ENCODE peak calls at places on chromosome 1, in nine cellular contexts. J is CD8-positive, alpha-beta memory T cell; P is astrocyte; V is heart right ventricle; W is PC-9; R is right lobe of liver; X is brain microvascular endothelial cell; C is tibial artery; E is neuronal stem cell. B is an unnamed sample. For H3K36me3, the result is how much of the 10 kb centered on the place peaks cover.

GRCh38 chr1:37240897-37241296 is 206.6 kb upstream of the GRIK3 start:
- DNase-seq in P (no peak), R (no peak), V (no peak), X (no peak), E (no peak), J (no peak), W (no peak), C (no peak), B (no peak)

GRCh38 chr1:87902830-87903614 is 574.3 kb downstream of the LMO4 start:
- DNase-seq in E (no peak), X (no peak), C (no peak), V (peak), R (no peak), J (no peak), P (peak), W (no peak), B (peak)

GRCh38 chr1:169999357-169999756 is 75.1 kb downstream of the KIFAP3 start:
- DNase-seq in C (peak), X (peak), E (no peak), R (no peak), V (peak), J (no peak), W (peak), P (peak), B (peak)

GRCh38 chr1:183702087-183702812 is 49.1 kb upstream of the APOBEC4 start:
- DNase-seq in P (no peak), C (no peak), J (no peak), E (no peak), X (no peak), R (no peak), V (no peak), W (peak), B (no peak)

GRCh38 chr1:167635233-167635648 is 5.2 kb downstream of the RCSD1 start:
- DNase-seq in P (peak), W (no peak), E (peak), X (peak), J (no peak), V (peak), C (no peak), R (no peak), B (no peak)

GRCh38 chr1:168783424-168783823 is 54.4 kb upstream of the DPT start:
- DNase-seq in J (no peak), W (no peak), X (no peak), C (no peak), R (no peak), P (no peak), E (no peak), V (no peak), B (no peak)

GRCh38 chr1:184656221-184656620 is 98.4 kb downstream of the EDEM3 start:
- DNase-seq in P (peak), V (no peak), J (no peak), E (no peak), C (no peak), W (no peak), X (no peak), R (no peak), B (no peak)

GRCh38 chr1:236091933-236092318 is 27.0 kb upstream of the NID1 start:
- DNase-seq in R (no peak), E (no peak), W (no peak), J (no peak), C (no peak), X (no peak), V (no peak), P (no peak), B (no peak)

GRCh38 chr1:208358681-208359080 is 114.5 kb upstream of the PLXNA2 start:
- DNase-seq in J (no peak), W (no peak), X (no peak), P (no peak), V (no peak), R (no peak), C (no peak), E (no peak), B (no peak)

GRCh38 chr1:43464840-43465693 is 11.3 kb upstream of the HYI start:
- DNase-seq in E (no peak), P (peak), W (no peak), V (no peak), J (no peak), X (no peak), R (no peak), C (no peak), B (no peak)

GRCh38 chr1:9827558-9828185 is 3.9 kb upstream of the CLSTN1 start:
- DNase-seq in R (no peak), P (no peak), V (no peak), X (no peak), W (no peak), C (no peak), J (no peak), E (no peak), B (no peak)

GRCh38 chr1:193697105-193697762 is 510.8 kb upstream of the B3GALT2 start:
- DNase-seq in E (no peak), W (no peak), R (no peak), P (no peak), V (no peak), J (no peak), C (no peak), X (no peak), B (peak)

GRCh38 chr1:163395767-163396166 is 74.0 kb downstream of the NUF2 start:
- DNase-seq in W (no peak), J (no peak), C (no peak), R (no peak), P (peak), V (no peak), E (no peak), X (no peak), B (no peak)

GRCh38 chr1:53731779-53732305 is 7.1 kb downstream of the GLIS1 start:
- DNase-seq in J (no peak), C (no peak), V (no peak), P (peak), X (peak), R (no peak), W (no peak), E (no peak), B (peak)

GRCh38 chr1:47023268-47024137 is at the start of gene CYP4X1:
- DNase-seq in X (no peak), W (no peak), C (peak), E (no peak), P (no peak), V (peak), J (no peak), R (peak), B (no peak)

GRCh38 chr1:1540817-1541628 is 599 bp upstream of the TMEM240 start:
- DNase-seq in E (peak), C (no peak), W (no peak), J (no peak), P (no peak), V (no peak), R (peak), X (no peak), B (no peak)

GRCh38 chr1:178614286-178614685 is 101.4 kb downstream of the TEX35 start:
- DNase-seq in X (no peak), P (no peak), R (no peak), J (no peak), C (no peak), V (no peak), W (no peak), E (no peak), B (no peak)

GRCh38 chr1:153869486-153869885 is 53.3 kb downstream of the GATAD2B start:
- DNase-seq in C (no peak), E (no peak), R (no peak), P (no peak), J (no peak), V (no peak), W (no peak), X (no peak), B (no peak)
- H3K27ac ChIP-seq in C (no peak), E (no peak), R (no peak), P (no peak), J (no peak), V (no peak), W (no peak), X (no peak), B (no peak)

DNA sequence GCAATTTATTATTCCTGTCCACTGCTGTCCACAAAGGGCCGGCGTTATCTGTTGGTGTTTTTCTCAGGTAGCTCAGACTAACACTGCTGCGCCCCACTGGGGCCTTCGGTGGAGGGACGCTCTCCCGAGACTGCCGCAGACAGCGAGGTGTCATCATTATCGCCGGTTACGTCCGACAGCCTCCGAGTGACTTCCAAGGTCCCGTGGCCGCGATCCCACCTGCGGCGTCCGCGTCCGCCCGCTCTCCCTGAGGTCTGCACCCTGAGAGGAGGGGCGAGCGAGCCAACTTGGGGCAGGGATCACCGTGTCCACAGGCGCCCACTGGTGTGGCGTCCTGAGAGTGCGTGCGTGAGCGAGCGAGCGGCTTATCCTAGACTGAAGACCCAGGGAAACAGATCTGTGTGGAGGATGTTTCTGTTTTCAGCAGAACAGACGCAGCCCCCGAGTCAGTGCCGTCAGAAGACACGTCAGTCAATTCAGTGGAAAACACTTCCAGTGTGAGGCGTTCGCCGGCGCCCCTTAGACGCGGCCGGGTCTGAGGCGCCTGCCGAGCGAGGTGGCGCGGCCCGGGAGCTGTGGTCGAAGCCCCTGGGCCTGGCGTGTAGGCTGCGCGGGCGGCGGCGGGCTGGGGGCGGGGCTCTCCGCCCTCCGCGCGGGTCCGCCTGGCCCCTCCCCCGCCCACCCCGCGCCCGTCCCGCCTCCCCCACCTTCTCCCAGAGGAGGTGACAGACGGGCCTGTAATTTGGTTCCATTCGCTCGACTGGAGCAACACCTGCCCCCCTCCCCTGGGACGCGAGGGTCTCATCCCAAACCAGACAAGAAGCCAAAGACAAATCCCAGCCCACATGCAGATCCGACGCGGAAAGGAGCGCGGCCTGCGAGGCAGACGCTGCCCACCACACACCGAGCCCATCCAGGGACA is 12.6 kb downstream of the NHLH2 start:
- DNase-seq in C (no peak), P (no peak), W (no peak), X (peak), J (no peak), E (no peak), V (no peak), R (no peak), B (no peak)
- H3K4me3 ChIP-seq in C (peak), P (peak), W (no peak), X (peak), J (no peak), E (no peak), V (peak), R (peak), B (no peak)

DNA sequence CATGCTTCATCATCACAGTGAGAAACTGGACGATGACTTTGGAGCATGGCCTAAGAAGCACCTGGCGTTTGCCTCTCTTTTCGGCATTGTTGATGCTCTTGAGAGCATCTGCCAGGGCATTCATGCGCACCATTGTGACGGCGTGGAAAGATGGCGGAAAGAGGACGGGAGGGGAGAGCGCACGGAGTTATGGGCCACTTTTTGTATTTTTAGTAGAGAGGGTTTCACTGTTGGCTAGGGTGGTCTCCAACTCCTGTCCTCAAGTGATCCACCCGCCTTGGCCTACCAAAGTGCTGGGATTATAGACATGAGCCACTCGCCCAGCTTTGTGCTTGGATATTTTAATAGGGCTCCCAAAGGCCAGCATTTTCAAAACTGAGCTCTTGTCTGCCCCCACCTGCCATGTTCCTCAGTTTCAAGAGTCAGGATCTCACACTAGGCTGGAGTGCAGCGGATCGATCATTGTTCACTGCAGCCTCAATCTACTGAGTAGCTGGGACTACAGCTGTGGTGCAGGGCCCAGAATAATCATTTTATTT is 5.3 kb downstream of the RPS8 start:
- DNase-seq in X (no peak), J (no peak), W (no peak), C (no peak), R (no peak), V (no peak), P (no peak), E (no peak), B (peak)
- H3K36me3 ChIP-seq in X (under half), J (under half), W (under half), C (under half), R (under half), V (under half), P (under half), E (under half), B (half or more)

GRCh38 chr1:108502624-108503023 is 52.5 kb downstream of the NBPF6 start:
- DNase-seq in C (no peak), W (peak), E (no peak), J (no peak), R (no peak), P (peak), V (no peak), X (peak), B (peak)
- H3K27ac ChIP-seq in C (no peak), W (peak), E (no peak), J (no peak), R (no peak), P (no peak), V (no peak), X (no peak), B (no peak)

GRCh38 chr1:210655511-210655910 is 326.8 kb downstream of the HHAT start:
- DNase-seq in R (no peak), X (no peak), E (no peak), W (no peak), V (no peak), J (no peak), P (peak), C (no peak), B (no peak)
- H3K4me3 ChIP-seq in R (no peak), X (no peak), E (no peak), W (no peak), V (no peak), J (no peak), P (no peak), C (no peak), B (no peak)

GRCh38 chr1:153750026-153750995 is 22.5 kb downstream of the INTS3 start:
- DNase-seq in R (no peak), W (no peak), P (no peak), J (no peak), X (no peak), E (peak), V (no peak), C (peak), B (no peak)

GRCh38 chr1:153749408-153750005 is 21.7 kb downstream of the INTS3 start:
- DNase-seq in V (peak), P (peak), E (peak), R (peak), C (peak), J (peak), W (peak), X (peak), B (peak)

GRCh38 chr1:153752072-153752471 is 23.1 kb upstream of the SLC27A3 start:
- DNase-seq in X (no peak), C (no peak), W (no peak), J (no peak), P (no peak), R (no peak), V (no peak), E (no peak), B (no peak)

GRCh38 chr1:153752561-153753195 is 22.5 kb upstream of the SLC27A3 start:
- DNase-seq in J (no peak), W (no peak), C (peak), X (peak), R (no peak), E (no peak), V (no peak), P (peak), B (no peak)

GRCh38 chr1:153754266-153754665 is 20.9 kb upstream of the SLC27A3 start:
- DNase-seq in C (no peak), X (no peak), J (no peak), R (no peak), E (no peak), V (no peak), W (no peak), P (no peak), B (no peak)
- H3K36me3 ChIP-seq in C (half or more), X (half or more), J (half or more), R (under half), E (under half), V (under half), W (under half), P (under half), B (half or more)

DNA sequence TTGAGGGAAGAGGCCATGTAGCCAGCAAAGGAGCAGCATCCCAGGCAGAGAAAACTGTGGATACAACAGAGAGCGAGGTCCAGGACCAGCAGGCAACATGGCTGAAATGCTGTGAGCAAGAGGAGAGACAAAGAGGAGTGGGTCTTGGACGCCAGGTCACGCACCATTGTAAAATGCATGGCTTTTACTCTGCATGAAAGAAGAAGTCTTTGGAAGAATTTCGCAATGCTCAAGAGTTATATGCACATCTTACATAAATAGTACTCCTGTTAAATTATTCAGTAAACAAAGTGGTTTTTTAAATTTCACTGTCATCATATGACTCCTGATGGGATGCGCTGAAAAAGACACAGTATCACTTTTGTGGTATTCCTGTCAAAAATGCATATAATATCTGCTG is 3.5 kb downstream of the CD244 start:
- DNase-seq in J (no peak), V (no peak), W (no peak), C (no peak), P (no peak), X (no peak), R (no peak), E (no peak), B (no peak)
- H3K27ac ChIP-seq in J (no peak), V (no peak), W (no peak), C (no peak), P (no peak), X (no peak), R (no peak), E (no peak), B (no peak)

DNA sequence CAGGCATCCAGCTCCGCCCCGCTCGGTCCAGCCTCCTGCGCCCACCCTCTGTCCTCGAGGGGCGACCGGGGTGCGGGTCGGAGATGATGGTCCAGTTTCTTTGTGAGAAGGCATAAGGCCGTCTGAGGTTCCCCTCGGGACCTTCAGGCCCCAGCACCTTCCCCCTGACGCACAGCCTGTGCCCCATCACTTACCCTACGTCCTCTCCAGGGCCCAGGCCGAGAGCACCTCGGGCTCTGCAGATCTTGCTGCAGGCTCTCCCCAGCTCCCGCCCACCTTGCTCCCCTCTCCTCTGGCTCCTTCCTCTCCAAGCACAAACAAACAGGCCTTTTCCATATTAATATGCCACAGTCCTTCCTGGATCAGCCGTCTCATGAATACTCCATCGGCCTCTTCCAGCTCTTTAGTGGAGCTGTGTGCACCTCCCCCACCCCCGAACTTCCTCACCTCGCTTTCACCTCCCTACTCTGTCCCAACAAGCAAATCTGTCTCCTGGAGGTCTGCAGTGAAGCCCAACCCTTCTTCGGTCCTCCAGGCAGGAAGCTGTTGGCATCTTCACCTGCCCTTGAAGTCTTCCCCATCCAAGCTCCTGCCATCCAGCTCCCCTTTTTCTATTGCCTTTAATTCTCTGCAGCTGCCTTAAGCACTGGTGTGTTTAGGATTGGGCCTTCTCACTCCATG is 448 bp upstream of the COL9A2 start:
- DNase-seq in R (no peak), V (no peak), J (no peak), X (no peak), P (no peak), W (no peak), E (no peak), C (no peak), B (no peak)
- H3K4me3 ChIP-seq in R (no peak), V (peak), J (no peak), X (no peak), P (no peak), W (no peak), E (peak), C (peak), B (peak)

GRCh38 chr1:217674330-217674729 is 43.2 kb downstream of the SPATA17 start:
- DNase-seq in J (no peak), V (no peak), P (no peak), W (no peak), E (no peak), X (no peak), C (no peak), R (no peak), B (no peak)
- H3K36me3 ChIP-seq in J (under half), V (under half), P (under half), W (under half), E (under half), X (under half), C (under half), R (under half), B (under half)

GRCh38 chr1:28126212-28126611 is 37.8 kb upstream of the EYA3 start:
- DNase-seq in J (no peak), C (no peak), X (no peak), P (no peak), W (no peak), V (no peak), R (no peak), E (no peak), B (no peak)
- H3K27ac ChIP-seq in J (no peak), C (no peak), X (no peak), P (no peak), W (no peak), V (peak), R (peak), E (no peak), B (no peak)